ENCODE peak calls at places on chromosomes 16 and 17, in nine cellular contexts. R, K, V, X, C, D, S, H and T are unnamed samples.
A peak's percentile ranks its signal among the peaks of the same experiment; 100 is the strongest.

GRCh38 chr16:2475413-2476344 is 752 bp downstream of the TBC1D24 start:
- DNase-seq in K (no peak), C (peak; percentile 49), V (peak; percentile 50), R (no peak), H (no peak), X (no peak), D (no peak), S (no peak), T (no peak)

GRCh38 chr16:65119905-65120341 is 1.9 kb downstream of the CDH11 start:
- DNase-seq in R (no peak), H (no peak), D (no peak), X (peak; percentile 58), S (no peak), V (no peak), K (peak; percentile 76), C (no peak), T (no peak)

GRCh38 chr17:64051153-64051552 is 30.7 kb upstream of the ICAM2 start:
- DNase-seq in D (no peak), R (no peak), C (no peak), S (no peak), V (no peak), K (no peak), X (no peak), H (no peak), T (no peak)

GRCh38 chr17:27430882-27431491 is 25.3 kb upstream of the KSR1 start:
- DNase-seq in R (peak; percentile 16), C (peak; percentile 15), X (peak; percentile 42), H (no peak), D (no peak), V (peak; percentile 70), S (no peak), K (peak; percentile 51), T (peak; percentile 40)

GRCh38 chr17:19374136-19374535 is 4.2 kb upstream of the MAPK7 start:
- DNase-seq in H (no peak), R (no peak), C (no peak), K (no peak), D (no peak), X (no peak), V (no peak), S (no peak), T (no peak)

GRCh38 chr16:59224426-59224825 is 490.3 kb upstream of the GOT2 start:
- DNase-seq in C (no peak), R (no peak), H (no peak), X (no peak), D (no peak), K (no peak), V (no peak), S (no peak), T (no peak)

GRCh38 chr17:15740570-15741120 is 8.6 kb downstream of the TBC1D26 start:
- DNase-seq in S (no peak), C (no peak), R (no peak), K (no peak), D (no peak), V (no peak), H (no peak), X (no peak), T (no peak)

GRCh38 chr17:697682-698081 is 17.0 kb downstream of the VPS53 start:
- DNase-seq in R (no peak), S (no peak), V (no peak), D (no peak), X (no peak), H (no peak), K (no peak), C (no peak), T (no peak)

GRCh38 chr16:84928679-84929420 is 82.5 kb downstream of the ZDHHC7 start:
- DNase-seq in V (no peak), K (peak; percentile 39), X (peak; percentile 95), H (no peak), S (no peak), C (no peak), D (no peak), R (peak; percentile 61), T (no peak)

GRCh38 chr17:72297326-72298115 is 176.7 kb downstream of the SOX9 start:
- DNase-seq in C (no peak), R (peak; percentile 14), D (no peak), S (no peak), K (peak; percentile 69), H (no peak), V (no peak), X (peak; percentile 66), T (no peak)

GRCh38 chr17:4836221-4836620 is 3.1 kb downstream of the MINK1 start:
- DNase-seq in H (no peak), R (no peak), C (no peak), S (no peak), D (no peak), X (no peak), K (no peak), V (peak; percentile 95), T (peak; percentile 89)

GRCh38 chr16:66515543-66516171 is 34.3 kb downstream of the TK2 start:
- DNase-seq in V (peak; percentile 7), S (no peak), X (peak; percentile 83), D (no peak), H (no peak), K (peak; percentile 37), C (peak; percentile 37), R (no peak), T (no peak)

GRCh38 chr16:12158428-12158827 is 181.9 kb downstream of the SNX29 start:
- DNase-seq in S (no peak), X (peak; percentile 87), C (no peak), V (no peak), H (no peak), K (peak; percentile 88), R (no peak), D (no peak), T (no peak)

GRCh38 chr16:73213761-73214480 is 166.0 kb upstream of the ZFHX3 start:
- DNase-seq in D (no peak), X (no peak), R (no peak), K (peak; percentile 31), S (no peak), H (no peak), C (no peak), V (no peak), T (peak; percentile 88)

GRCh38 chr16:23071202-23072083 is 77.8 kb downstream of the USP31 start:
- DNase-seq in X (peak; percentile 40), C (no peak), K (peak; percentile 37), H (no peak), V (no peak), D (no peak), S (no peak), R (peak; percentile 50), T (no peak)

GRCh38 chr16:59412275-59412841 is 678.2 kb upstream of the GOT2 start:
- DNase-seq in X (peak; percentile 26), K (peak; percentile 30), H (no peak), D (no peak), V (peak; percentile 39), S (no peak), R (no peak), C (no peak), T (no peak)

GRCh38 chr17:49715717-49716279 is 8.0 kb upstream of the SLC35B1 start:
- DNase-seq in R (no peak), H (no peak), K (no peak), S (no peak), V (no peak), C (peak; percentile 56), X (no peak), D (no peak), T (no peak)

GRCh38 chr17:78532922-78533640 is 44.1 kb downstream of the DNAH17 start:
- DNase-seq in C (peak; percentile 29), D (no peak), R (no peak), H (no peak), V (no peak), K (peak; percentile 68), S (no peak), X (peak; percentile 70), T (no peak)

GRCh38 chr16:51982715-51983680 is 563.9 kb downstream of the TOX3 start:
- DNase-seq in C (no peak), D (peak; percentile 30), V (peak; percentile 91), S (no peak), H (peak; percentile 51), X (peak; percentile 57), R (peak; percentile 35), K (peak; percentile 78), T (peak; percentile 69)

GRCh38 chr16:85360323-85361277 is 248.3 kb upstream of the CIBAR2 start:
- DNase-seq in V (peak; percentile 93), H (peak; percentile 80), S (no peak), R (no peak), C (no peak), D (no peak), X (no peak), K (no peak), T (peak; percentile 98)

GRCh38 chr16:17590711-17591654 is 120.2 kb upstream of the XYLT1 start:
- DNase-seq in C (peak; percentile 46), S (peak; percentile 63), H (no peak), V (no peak), K (no peak), D (no peak), R (no peak), X (peak; percentile 23), T (no peak)